ENCODE peak calls at places on chromosomes 3 and 15, in eight cellular contexts. One of them, this sample, is unnamed.

GRCh38 chr3:16012086-16012485 is 162.4 kb upstream of the GALNT15 start:
- DNase-seq in testis: no peak
- DNase-seq in lower leg skin: no peak
- DNase-seq in neuronal stem cell: no peak
- DNase-seq in CD8-positive, alpha-beta memory T cell: no peak
- DNase-seq in choroid plexus epithelial cell: peak
- DNase-seq in CD8-positive, alpha-beta T cell: no peak
- DNase-seq in fibroblast of lung: peak
- DNase-seq in this sample: no peak

GRCh38 chr3:105130911-105131310 is 235.8 kb upstream of the ALCAM start:
- DNase-seq in choroid plexus epithelial cell: no peak
- DNase-seq in neuronal stem cell: no peak
- DNase-seq in CD8-positive, alpha-beta T cell: no peak
- DNase-seq in testis: no peak
- DNase-seq in lower leg skin: no peak
- DNase-seq in fibroblast of lung: no peak
- DNase-seq in CD8-positive, alpha-beta memory T cell: no peak
- DNase-seq in this sample: no peak

GRCh38 chr15:27479232-27480140 is 508.5 kb downstream of the GABRG3 start:
- DNase-seq in testis: no peak
- DNase-seq in choroid plexus epithelial cell: no peak
- DNase-seq in fibroblast of lung: no peak
- DNase-seq in CD8-positive, alpha-beta T cell: no peak
- DNase-seq in neuronal stem cell: no peak
- DNase-seq in lower leg skin: no peak
- DNase-seq in CD8-positive, alpha-beta memory T cell: no peak
- DNase-seq in this sample: no peak

GRCh38 chr3:143600762-143601161 is 247.5 kb downstream of the SLC9A9 start:
- DNase-seq in fibroblast of lung: peak
- DNase-seq in neuronal stem cell: no peak
- DNase-seq in CD8-positive, alpha-beta T cell: no peak
- DNase-seq in choroid plexus epithelial cell: peak
- DNase-seq in lower leg skin: no peak
- DNase-seq in CD8-positive, alpha-beta memory T cell: no peak
- DNase-seq in testis: no peak
- DNase-seq in this sample: no peak

GRCh38 chr3:184771748-184772147 is 40.2 kb upstream of the VPS8 start:
- DNase-seq in testis: no peak
- DNase-seq in choroid plexus epithelial cell: no peak
- DNase-seq in fibroblast of lung: no peak
- DNase-seq in neuronal stem cell: no peak
- DNase-seq in lower leg skin: no peak
- DNase-seq in CD8-positive, alpha-beta memory T cell: no peak
- DNase-seq in CD8-positive, alpha-beta T cell: no peak
- DNase-seq in this sample: no peak

GRCh38 chr3:46882377-46883015 is 5.0 kb downstream of the PTH1R start:
- DNase-seq in neuronal stem cell: peak
- DNase-seq in CD8-positive, alpha-beta T cell: no peak
- DNase-seq in choroid plexus epithelial cell: peak
- DNase-seq in fibroblast of lung: peak
- DNase-seq in CD8-positive, alpha-beta memory T cell: no peak
- DNase-seq in lower leg skin: peak
- DNase-seq in testis: no peak
- DNase-seq in this sample: no peak

GRCh38 chr3:14875411-14876175 is 56.8 kb downstream of the FGD5 start:
- DNase-seq in lower leg skin: peak
- DNase-seq in choroid plexus epithelial cell: no peak
- DNase-seq in CD8-positive, alpha-beta T cell: no peak
- DNase-seq in fibroblast of lung: no peak
- DNase-seq in testis: no peak
- DNase-seq in neuronal stem cell: no peak
- DNase-seq in CD8-positive, alpha-beta memory T cell: peak
- DNase-seq in this sample: no peak

GRCh38 chr3:67018105-67018788 is 20.1 kb downstream of the KBTBD8 start:
- DNase-seq in choroid plexus epithelial cell: peak
- DNase-seq in CD8-positive, alpha-beta memory T cell: no peak
- DNase-seq in CD8-positive, alpha-beta T cell: no peak
- DNase-seq in lower leg skin: no peak
- DNase-seq in neuronal stem cell: no peak
- DNase-seq in fibroblast of lung: peak
- DNase-seq in testis: peak
- DNase-seq in this sample: no peak

GRCh38 chr15:85988741-85989140 is 90.9 kb upstream of the AGBL1 start:
- DNase-seq in fibroblast of lung: no peak
- DNase-seq in lower leg skin: no peak
- DNase-seq in testis: no peak
- DNase-seq in CD8-positive, alpha-beta memory T cell: no peak
- DNase-seq in choroid plexus epithelial cell: no peak
- DNase-seq in neuronal stem cell: no peak
- DNase-seq in CD8-positive, alpha-beta T cell: no peak
- DNase-seq in this sample: no peak

GRCh38 chr15:63915209-63915887 is 81.6 kb upstream of the HERC1 start:
- DNase-seq in choroid plexus epithelial cell: no peak
- DNase-seq in fibroblast of lung: no peak
- DNase-seq in neuronal stem cell: no peak
- DNase-seq in CD8-positive, alpha-beta T cell: no peak
- DNase-seq in lower leg skin: no peak
- DNase-seq in CD8-positive, alpha-beta memory T cell: no peak
- DNase-seq in testis: no peak
- DNase-seq in this sample: no peak

GRCh38 chr3:126845910-126846309 is 137.0 kb upstream of the PLXNA1 start:
- DNase-seq in CD8-positive, alpha-beta T cell: no peak
- DNase-seq in fibroblast of lung: no peak
- DNase-seq in CD8-positive, alpha-beta memory T cell: no peak
- DNase-seq in testis: no peak
- DNase-seq in choroid plexus epithelial cell: no peak
- DNase-seq in lower leg skin: no peak
- DNase-seq in neuronal stem cell: no peak
- DNase-seq in this sample: no peak

GRCh38 chr15:62739082-62739481 is 303.5 kb upstream of the TPM1 start:
- DNase-seq in CD8-positive, alpha-beta T cell: no peak
- DNase-seq in testis: no peak
- DNase-seq in fibroblast of lung: peak
- DNase-seq in choroid plexus epithelial cell: no peak
- DNase-seq in neuronal stem cell: no peak
- DNase-seq in CD8-positive, alpha-beta memory T cell: no peak
- DNase-seq in lower leg skin: no peak
- DNase-seq in this sample: no peak

GRCh38 chr3:177694316-177694715 is 497.0 kb upstream of the TBL1XR1 start:
- DNase-seq in testis: no peak
- DNase-seq in fibroblast of lung: peak
- DNase-seq in CD8-positive, alpha-beta T cell: no peak
- DNase-seq in CD8-positive, alpha-beta memory T cell: no peak
- DNase-seq in lower leg skin: no peak
- DNase-seq in neuronal stem cell: no peak
- DNase-seq in choroid plexus epithelial cell: peak
- DNase-seq in this sample: no peak

GRCh38 chr15:41235929-41236328 is 4.9 kb downstream of the CHP1 start:
- DNase-seq in neuronal stem cell: no peak
- DNase-seq in CD8-positive, alpha-beta T cell: no peak
- DNase-seq in CD8-positive, alpha-beta memory T cell: no peak
- DNase-seq in testis: no peak
- DNase-seq in choroid plexus epithelial cell: no peak
- DNase-seq in fibroblast of lung: no peak
- DNase-seq in lower leg skin: no peak
- DNase-seq in this sample: no peak
- H3K4me3 ChIP-seq in neuronal stem cell: no peak
- H3K4me3 ChIP-seq in CD8-positive, alpha-beta T cell: no peak
- H3K4me3 ChIP-seq in CD8-positive, alpha-beta memory T cell: no peak
- H3K4me3 ChIP-seq in testis: no peak
- H3K4me3 ChIP-seq in choroid plexus epithelial cell: no peak
- H3K4me3 ChIP-seq in fibroblast of lung: no peak
- H3K4me3 ChIP-seq in lower leg skin: no peak
- H3K4me3 ChIP-seq in this sample: no peak

GRCh38 chr3:112127522-112128494 is 5.2 kb downstream of the GCSAM start:
- DNase-seq in lower leg skin: no peak
- DNase-seq in choroid plexus epithelial cell: no peak
- DNase-seq in CD8-positive, alpha-beta T cell: no peak
- DNase-seq in neuronal stem cell: no peak
- DNase-seq in CD8-positive, alpha-beta memory T cell: no peak
- DNase-seq in testis: no peak
- DNase-seq in fibroblast of lung: no peak
- DNase-seq in this sample: no peak
- H3K4me3 ChIP-seq in lower leg skin: no peak
- H3K4me3 ChIP-seq in choroid plexus epithelial cell: no peak
- H3K4me3 ChIP-seq in CD8-positive, alpha-beta T cell: no peak
- H3K4me3 ChIP-seq in neuronal stem cell: no peak
- H3K4me3 ChIP-seq in CD8-positive, alpha-beta memory T cell: peak
- H3K4me3 ChIP-seq in testis: no peak
- H3K4me3 ChIP-seq in fibroblast of lung: no peak
- H3K4me3 ChIP-seq in this sample: no peak

GRCh38 chr3:73546961-73547360 is 77.8 kb downstream of the PDZRN3 start:
- DNase-seq in CD8-positive, alpha-beta memory T cell: no peak
- DNase-seq in lower leg skin: no peak
- DNase-seq in fibroblast of lung: peak
- DNase-seq in choroid plexus epithelial cell: peak
- DNase-seq in neuronal stem cell: no peak
- DNase-seq in CD8-positive, alpha-beta T cell: no peak
- DNase-seq in testis: no peak
- DNase-seq in this sample: no peak
- H3K4me3 ChIP-seq in CD8-positive, alpha-beta memory T cell: no peak
- H3K4me3 ChIP-seq in lower leg skin: no peak
- H3K4me3 ChIP-seq in fibroblast of lung: peak
- H3K4me3 ChIP-seq in choroid plexus epithelial cell: no peak
- H3K4me3 ChIP-seq in neuronal stem cell: no peak
- H3K4me3 ChIP-seq in CD8-positive, alpha-beta T cell: no peak
- H3K4me3 ChIP-seq in testis: no peak
- H3K4me3 ChIP-seq in this sample: no peak

DNA sequence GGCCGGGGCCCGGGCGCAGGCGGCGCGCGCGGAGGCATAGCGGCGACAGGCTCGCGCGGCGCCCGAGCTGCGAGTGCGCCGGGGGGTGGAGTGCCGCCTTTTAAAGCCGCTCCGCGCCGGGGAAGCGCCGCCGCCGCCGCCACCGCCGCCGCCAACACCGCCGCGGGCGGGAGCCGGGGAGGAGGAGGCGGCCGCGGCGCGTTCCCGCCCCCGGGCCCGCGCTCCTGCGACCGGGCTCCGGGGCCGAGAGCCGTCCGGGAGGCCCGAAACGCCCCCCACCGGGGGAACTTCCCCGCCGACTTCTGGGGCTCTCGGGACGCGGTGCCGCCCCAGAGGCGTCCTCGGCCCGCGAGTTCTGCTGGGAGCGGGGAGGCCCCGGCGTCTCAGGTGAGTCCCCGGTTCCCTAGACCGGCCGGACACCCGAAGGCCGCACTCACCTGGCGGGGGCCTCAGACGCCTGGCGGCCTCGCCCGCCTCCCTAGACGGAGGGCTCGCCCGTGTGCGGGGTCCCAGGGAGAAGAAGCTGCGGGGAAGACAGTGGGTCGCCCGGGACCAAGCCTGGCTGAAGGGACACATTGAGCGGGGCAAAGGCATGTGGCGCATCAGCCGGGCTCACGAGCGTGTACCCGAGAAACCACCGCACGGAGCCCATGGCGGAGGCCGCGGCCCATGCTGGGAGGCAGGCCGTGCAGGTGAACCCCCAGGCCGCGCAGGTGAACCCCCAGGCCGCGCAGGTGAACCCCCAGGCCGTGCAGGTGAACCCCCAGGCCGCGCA is at the start of gene PCSK6:
- DNase-seq in choroid plexus epithelial cell: no peak
- DNase-seq in testis: no peak
- DNase-seq in fibroblast of lung: no peak
- DNase-seq in lower leg skin: peak
- DNase-seq in neuronal stem cell: peak
- DNase-seq in CD8-positive, alpha-beta memory T cell: no peak
- DNase-seq in CD8-positive, alpha-beta T cell: no peak
- DNase-seq in this sample: peak
- H3K4me3 ChIP-seq in choroid plexus epithelial cell: no peak
- H3K4me3 ChIP-seq in testis: peak
- H3K4me3 ChIP-seq in fibroblast of lung: no peak
- H3K4me3 ChIP-seq in lower leg skin: no peak
- H3K4me3 ChIP-seq in neuronal stem cell: peak
- H3K4me3 ChIP-seq in CD8-positive, alpha-beta memory T cell: no peak
- H3K4me3 ChIP-seq in CD8-positive, alpha-beta T cell: no peak
- H3K4me3 ChIP-seq in this sample: peak

DNA sequence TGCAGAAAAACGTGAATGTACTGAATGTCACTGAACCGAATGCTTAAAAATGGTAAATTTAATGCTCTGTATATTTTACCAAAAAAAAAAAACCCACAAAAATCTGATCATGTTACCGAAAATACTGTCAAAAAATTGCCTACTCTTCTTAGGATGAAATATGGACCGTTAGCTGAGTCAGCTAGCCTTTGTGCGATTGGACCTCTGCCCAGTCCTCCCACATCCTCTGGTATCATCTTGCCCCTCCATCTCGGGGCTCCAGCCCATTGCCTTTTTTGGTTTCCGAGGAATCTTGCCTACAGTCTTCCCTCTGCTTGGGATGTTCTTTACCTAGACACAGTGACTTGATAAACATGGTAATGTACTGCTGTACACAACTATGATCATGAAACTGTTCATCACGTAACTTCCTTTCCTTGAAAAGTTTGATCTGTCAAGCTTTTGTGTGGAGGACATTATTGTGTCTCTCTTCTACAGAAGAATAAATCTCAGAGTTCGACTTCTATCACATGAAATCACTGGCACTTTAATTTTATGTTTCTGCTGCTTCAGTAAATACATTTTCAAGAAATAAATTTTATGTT is 371.4 kb downstream of the SV2B start:
- DNase-seq in neuronal stem cell: no peak
- DNase-seq in lower leg skin: no peak
- DNase-seq in fibroblast of lung: peak
- DNase-seq in choroid plexus epithelial cell: no peak
- DNase-seq in testis: no peak
- DNase-seq in CD8-positive, alpha-beta T cell: no peak
- DNase-seq in CD8-positive, alpha-beta memory T cell: no peak
- DNase-seq in this sample: no peak
- H3K4me3 ChIP-seq in neuronal stem cell: no peak
- H3K4me3 ChIP-seq in lower leg skin: no peak
- H3K4me3 ChIP-seq in fibroblast of lung: no peak
- H3K4me3 ChIP-seq in choroid plexus epithelial cell: no peak
- H3K4me3 ChIP-seq in testis: no peak
- H3K4me3 ChIP-seq in CD8-positive, alpha-beta T cell: no peak
- H3K4me3 ChIP-seq in CD8-positive, alpha-beta memory T cell: no peak
- H3K4me3 ChIP-seq in this sample: no peak

GRCh38 chr3:114308377-114308776 is 14.5 kb downstream of the TIGIT start:
- DNase-seq in testis: no peak
- DNase-seq in fibroblast of lung: no peak
- DNase-seq in CD8-positive, alpha-beta T cell: no peak
- DNase-seq in choroid plexus epithelial cell: no peak
- DNase-seq in lower leg skin: no peak
- DNase-seq in CD8-positive, alpha-beta memory T cell: no peak
- DNase-seq in neuronal stem cell: no peak
- DNase-seq in this sample: no peak
- H3K4me3 ChIP-seq in testis: no peak
- H3K4me3 ChIP-seq in fibroblast of lung: no peak
- H3K4me3 ChIP-seq in CD8-positive, alpha-beta T cell: no peak
- H3K4me3 ChIP-seq in choroid plexus epithelial cell: no peak
- H3K4me3 ChIP-seq in lower leg skin: no peak
- H3K4me3 ChIP-seq in CD8-positive, alpha-beta memory T cell: peak
- H3K4me3 ChIP-seq in neuronal stem cell: no peak
- H3K4me3 ChIP-seq in this sample: no peak